ENCODE peak calls at places on chromosome 1, in six cellular contexts. K is astrocyte, D is tibial artery, J is colonic mucosa, Z is left ventricle myocardium inferior, C is Panc1. Q is an unnamed sample.

GRCh38 chr1:197224160-197224559 is 43.9 kb upstream of the CRB1 start:
- DNase-seq in K (no peak), D (no peak), C (no peak), J (no peak), Z (no peak), Q (no peak)

GRCh38 chr1:183778006-183778405 is 26.9 kb upstream of the RGL1 start:
- DNase-seq in Z (no peak), K (no peak), D (no peak), C (no peak), J (no peak), Q (no peak)

GRCh38 chr1:208410409-208410808 is 166.2 kb upstream of the PLXNA2 start:
- DNase-seq in D (no peak), J (no peak), C (no peak), Z (no peak), K (no peak), Q (no peak)

GRCh38 chr1:118866330-118866729 is 121.8 kb downstream of the TBX15 start:
- DNase-seq in K (no peak), C (no peak), D (peak; percentile 26), Z (no peak), J (no peak), Q (no peak)

GRCh38 chr1:187933562-187934419 is 1105.0 kb downstream of the PLA2G4A start:
- DNase-seq in J (no peak), D (no peak), K (no peak), C (no peak), Z (no peak), Q (no peak)

GRCh38 chr1:147758379-147759100 is 1.9 kb downstream of the GJA5 start:
- DNase-seq in Z (no peak), D (no peak), K (no peak), J (no peak), C (no peak), Q (no peak)

GRCh38 chr1:115090547-115090946 is 1.2 kb upstream of the TSPAN2 start:
- DNase-seq in C (no peak), K (peak; percentile 72), D (peak; percentile 58), J (no peak), Z (peak; percentile 31), Q (no peak)

GRCh38 chr1:56360021-56360420 is 219.3 kb downstream of the PLPP3 start:
- DNase-seq in J (no peak), C (no peak), Z (no peak), D (no peak), K (peak; percentile 63), Q (peak; percentile 41)

GRCh38 chr1:246632584-246633168 is 66.4 kb downstream of the CNST start:
- DNase-seq in C (no peak), D (no peak), J (no peak), K (peak; percentile 98), Z (no peak), Q (peak; percentile 57)

GRCh38 chr1:29725262-29725661 is 488.9 kb downstream of the PTPRU start:
- DNase-seq in J (no peak), K (no peak), Z (no peak), D (no peak), C (no peak), Q (no peak)

GRCh38 chr1:172180886-172181285 is 239.6 kb upstream of the C1orf105 start:
- DNase-seq in C (no peak), Z (peak; percentile 52), D (peak; percentile 34), J (peak; percentile 31), K (peak; percentile 44), Q (no peak)

GRCh38 chr1:22808846-22809501 is 98.3 kb downstream of the EPHB2 start:
- DNase-seq in Z (peak; percentile 68), C (no peak), K (peak; percentile 91), J (peak; percentile 42), D (peak; percentile 42), Q (peak; percentile 37)

GRCh38 chr1:35726814-35727433 is 8.2 kb upstream of the C1orf216 start:
- DNase-seq in Z (peak; percentile 40), J (peak; percentile 40), D (peak; percentile 37), K (peak; percentile 27), C (no peak), Q (peak; percentile 45)

GRCh38 chr1:69787151-69787550 is 219.4 kb downstream of the LRRC7 start:
- DNase-seq in Z (no peak), J (no peak), D (no peak), K (no peak), C (no peak), Q (no peak)

GRCh38 chr1:161088587-161089110 is 709 bp downstream of the NECTIN4 start:
- DNase-seq in Z (no peak), K (peak; percentile 26), J (no peak), C (no peak), D (no peak), Q (no peak)

GRCh38 chr1:192263436-192263835 is 53.4 kb upstream of the RGS21 start:
- DNase-seq in Z (no peak), D (no peak), K (peak; percentile 89), C (no peak), J (no peak), Q (peak; percentile 58)

GRCh38 chr1:235775461-235775860 is 91.2 kb downstream of the LYST start:
- DNase-seq in C (no peak), K (no peak), J (no peak), D (no peak), Z (no peak), Q (no peak)

GRCh38 chr1:27403065-27403726 is 10.8 kb downstream of the GPR3 start:
- DNase-seq in C (no peak), K (no peak), D (peak; percentile 83), Z (peak; percentile 75), J (peak; percentile 53), Q (no peak)

GRCh38 chr1:15508700-15509487 is 15.1 kb downstream of the CASP9 start:
- DNase-seq in D (no peak), Z (no peak), C (no peak), J (no peak), K (no peak), Q (no peak)

GRCh38 chr1:201296371-201296770 is 13.1 kb downstream of the PKP1 start:
- DNase-seq in D (no peak), K (no peak), C (no peak), Z (no peak), J (no peak), Q (no peak)

DNA sequence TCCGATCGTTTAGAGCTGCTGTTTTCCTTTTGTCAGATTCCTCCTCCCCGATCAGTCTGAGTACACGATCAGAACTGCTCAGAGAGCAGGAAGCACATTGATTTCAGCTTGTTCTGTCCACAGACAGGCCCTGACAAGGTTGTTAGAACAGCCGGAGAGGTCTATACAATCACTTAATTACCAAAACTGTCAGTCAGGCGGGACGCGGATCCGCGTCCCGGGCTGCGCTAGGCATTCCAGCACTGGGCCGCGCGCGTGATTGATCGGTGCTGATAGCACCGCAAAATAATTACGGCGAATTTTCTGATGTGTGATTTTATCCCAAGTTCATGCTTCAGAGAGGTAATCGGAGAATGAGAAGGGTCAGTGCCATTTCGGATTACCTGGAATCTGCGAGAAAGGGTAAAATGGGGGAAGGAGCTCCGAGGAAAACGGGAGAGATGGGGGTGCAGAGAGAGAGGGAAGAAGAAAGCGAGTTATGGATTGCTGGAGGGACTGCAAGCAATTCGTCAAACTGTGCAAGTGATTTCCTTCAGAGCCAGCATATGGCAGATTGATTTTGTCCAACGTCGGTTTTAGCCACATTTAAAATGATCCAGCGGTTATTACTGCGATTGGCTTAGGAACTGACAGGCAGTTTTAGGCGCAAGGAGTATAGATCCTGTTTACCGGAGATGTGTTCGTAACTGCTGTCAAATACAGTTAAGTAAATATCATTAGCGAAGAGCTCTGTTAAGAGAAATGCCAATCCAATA is 9.0 kb upstream of the BARHL2 start:
- DNase-seq in D (no peak), J (no peak), Z (no peak), C (no peak), K (no peak), Q (no peak)
- H3K4me3 ChIP-seq in D (peak overlapping the region; percentile 41), J (no peak overlapping the region), Z (peak overlapping the region; percentile 58), C (peak overlapping the region; percentile 53), K (no peak overlapping the region), Q (no peak overlapping the region)

GRCh38 chr1:125085720-125086591 is 3901.2 kb downstream of the SRGAP2C start:
- DNase-seq in D (no peak), K (no peak), C (no peak), Z (no peak), J (no peak), Q (no peak)

GRCh38 chr1:125080077-125080476 is 3895.3 kb downstream of the SRGAP2C start:
- DNase-seq in Z (no peak), K (no peak), C (no peak), J (no peak), D (no peak), Q (no peak)
- H3K9me3 ChIP-seq in Z (peaks cover 93% of the 10 kb centered on the region), K (peaks cover 22% of the 10 kb centered on the region), C (no peaks in the 10 kb centered on the region), J (peaks cover 7% of the 10 kb centered on the region), D (peaks cover 3% of the 10 kb centered on the region), Q (peaks cover 19% of the 10 kb centered on the region)

DNA sequence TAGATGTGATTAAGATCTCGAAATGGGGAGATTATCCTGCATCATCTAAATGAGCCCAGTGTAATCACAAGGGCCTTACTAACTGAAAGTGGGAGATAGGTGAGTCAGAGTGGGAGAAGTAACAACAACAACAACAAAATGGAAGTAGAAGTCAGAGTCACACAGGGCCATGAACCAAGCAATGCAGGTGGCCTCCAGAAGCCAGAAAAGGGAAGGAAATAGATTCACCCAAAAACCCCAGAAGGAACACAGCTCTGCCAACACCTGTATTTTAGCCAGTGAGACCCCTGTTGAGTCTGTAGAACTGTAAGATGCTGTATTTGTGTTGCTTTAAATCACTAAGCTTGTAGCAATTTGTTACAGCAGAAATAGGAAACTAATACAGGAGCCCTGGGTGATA is 4.1 kb downstream of the TAGLN2 start:
- DNase-seq in J (no peak), C (no peak), Z (no peak), D (no peak), K (peak; percentile 20), Q (no peak)
- H3K4me3 ChIP-seq in J (no peak overlapping the region), C (no peak overlapping the region), Z (peak overlapping the region; percentile 91), D (peak overlapping the region; percentile 99), K (peak overlapping the region; percentile 98), Q (no peak overlapping the region)

GRCh38 chr1:3001471-3002348 is 19.6 kb upstream of the ACTRT2 start:
- DNase-seq in C (no peak), D (peak; percentile 9), K (no peak), J (no peak), Z (no peak), Q (no peak)

GRCh38 chr1:2999571-2999970 is 21.7 kb upstream of the ACTRT2 start:
- DNase-seq in J (no peak), C (no peak), D (peak; percentile 6), Z (no peak), K (no peak), Q (no peak)

GRCh38 chr1:3002349-3003038 is 18.8 kb upstream of the ACTRT2 start:
- DNase-seq in D (peak; percentile 8), J (no peak), K (no peak), Z (no peak), C (no peak), Q (no peak)

GRCh38 chr1:3000214-3000613 is 21.1 kb upstream of the ACTRT2 start:
- DNase-seq in D (peak; percentile 13), C (no peak), K (no peak), Z (no peak), J (no peak), Q (no peak)

DNA sequence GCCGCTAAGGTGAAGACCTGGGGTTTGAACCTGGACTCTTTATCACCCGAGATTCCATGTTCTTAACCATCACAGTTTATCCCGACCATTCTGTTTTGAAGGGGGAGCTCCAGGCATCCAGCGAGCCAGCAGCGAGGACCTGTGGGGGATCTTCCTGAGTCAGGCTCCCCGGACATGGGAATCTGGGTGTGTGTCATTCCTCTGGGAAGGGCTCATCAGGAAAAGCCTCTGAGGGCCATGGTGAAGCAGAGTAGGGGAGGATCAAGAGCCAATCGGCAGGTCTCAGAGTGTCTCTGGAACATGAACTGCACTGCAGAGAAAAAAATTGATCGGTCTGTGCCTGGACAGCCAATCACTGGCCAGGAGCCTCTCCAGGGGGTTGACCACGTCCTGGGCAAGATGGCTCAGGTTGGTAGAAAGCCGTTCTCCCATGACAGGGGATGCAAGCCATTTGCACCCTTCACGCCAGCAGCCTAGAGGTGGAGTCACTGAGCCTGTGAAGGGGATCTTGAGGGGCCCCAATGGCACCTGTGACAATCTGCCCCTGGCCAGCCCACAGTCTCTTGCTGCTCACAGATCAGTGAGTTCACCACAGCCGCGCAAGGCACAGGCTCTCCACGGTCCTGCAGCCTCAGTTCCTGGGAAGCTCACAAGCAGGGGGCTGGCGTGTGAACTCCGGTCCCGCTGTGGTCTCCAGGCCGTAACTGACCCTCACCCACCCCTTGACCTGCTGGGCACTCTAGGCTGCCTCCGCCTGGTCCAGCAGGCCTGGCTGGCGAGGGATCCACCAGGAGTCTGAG is 20.4 kb upstream of the ACTRT2 start:
- DNase-seq in K (no peak), C (no peak), J (no peak), Z (no peak), D (peak; percentile 17), Q (no peak)
- H3K9me3 ChIP-seq in K (no peaks in the 10 kb centered on the region), C (no peaks in the 10 kb centered on the region), J (no peaks in the 10 kb centered on the region), Z (peaks cover 5% of the 10 kb centered on the region), D (no peaks in the 10 kb centered on the region), Q (peaks cover 68% of the 10 kb centered on the region)

Q was measured in AG04450.